ENCODE peak calls at places on chromosomes 2 and 18, in five cellular contexts. Q is astrocyte; T is thyroid gland; D is A549; E is CD8-positive, alpha-beta T cell. R is an unnamed sample. For H3K4me1, the result is how much of the 10 kb centered on the place peaks cover.

GRCh38 chr18:2448565-2449151 is 122.6 kb downstream of the METTL4 start:
- DNase-seq in E (no peak), D (no peak), T (no peak), Q (no peak), R (peak)

GRCh38 chr2:54348672-54349071 is 92.6 kb upstream of the TSPYL6 start:
- DNase-seq in Q (peak), E (no peak), D (no peak), T (peak), R (no peak)

GRCh38 chr2:134455426-134455825 is 201.6 kb downstream of the MGAT5 start:
- DNase-seq in T (no peak), E (no peak), Q (no peak), D (no peak), R (no peak)

GRCh38 chr18:48804856-48805610 is 145.7 kb downstream of the SMAD7 start:
- DNase-seq in Q (no peak), T (no peak), D (no peak), E (peak), R (no peak)

GRCh38 chr2:180144311-180144813 is 137.3 kb upstream of the CWC22 start:
- DNase-seq in D (no peak), T (no peak), E (no peak), Q (no peak), R (no peak)

GRCh38 chr2:181241366-181241765 is 215.8 kb upstream of the ITGA4 start:
- DNase-seq in T (no peak), E (no peak), D (no peak), Q (no peak), R (no peak)

GRCh38 chr2:219429958-219430586 is 4.6 kb upstream of the SPEG start:
- DNase-seq in D (no peak), E (no peak), Q (no peak), T (no peak), R (no peak)

GRCh38 chr2:115083216-115083615 is 640.8 kb downstream of the DPP10 start:
- DNase-seq in Q (no peak), D (no peak), T (no peak), E (no peak), R (no peak)

GRCh38 chr18:35121531-35121930 is 80.3 kb downstream of the MAPRE2 start:
- DNase-seq in Q (no peak), D (no peak), E (no peak), T (no peak), R (no peak)

GRCh38 chr2:239443666-239444567 is 43.1 kb upstream of the HDAC4 start:
- DNase-seq in T (no peak), Q (peak), D (peak), E (no peak), R (no peak)

GRCh38 chr2:23496456-23496855 is 111.5 kb downstream of the KLHL29 start:
- DNase-seq in T (no peak), D (no peak), Q (no peak), E (no peak), R (no peak)

GRCh38 chr2:229261599-229261998 is 9.5 kb downstream of the PID1 start:
- DNase-seq in T (no peak), D (no peak), E (no peak), Q (no peak), R (no peak)

GRCh38 chr18:29874519-29875098 is 1167.9 kb downstream of the DSC3 start:
- DNase-seq in T (peak), Q (peak), D (no peak), E (no peak), R (peak)

GRCh38 chr2:111106720-111107119 is 14.0 kb upstream of the BCL2L11 start:
- DNase-seq in D (no peak), T (no peak), E (no peak), Q (no peak), R (no peak)

GRCh38 chr2:184031402-184032147 is 566.8 kb upstream of the ZNF804A start:
- DNase-seq in D (no peak), T (no peak), E (no peak), Q (no peak), R (no peak)

GRCh38 chr2:231410293-231411004 is 14.9 kb downstream of the B3GNT7 start:
- DNase-seq in D (no peak), Q (no peak), E (no peak), T (no peak), R (no peak)

GRCh38 chr18:79590191-79591039 is 89.2 kb upstream of the CTDP1 start:
- DNase-seq in T (no peak), D (no peak), E (no peak), Q (no peak), R (no peak)

GRCh38 chr2:37283207-37283606 is 41.4 kb downstream of the PRKD3 start:
- DNase-seq in Q (peak), T (no peak), E (no peak), D (no peak), R (peak)

GRCh38 chr2:146458585-146458984 is 1386.2 kb upstream of the ACVR2A start:
- DNase-seq in E (no peak), T (no peak), D (no peak), Q (no peak), R (no peak)

GRCh38 chr2:172927381-172928357 is 148.0 kb upstream of the MAP3K20 start:
- DNase-seq in D (no peak), E (no peak), Q (peak), T (peak), R (peak)

GRCh38 chr2:15557947-15558346 is 3.2 kb downstream of the NBAS start:
- DNase-seq in Q (no peak), D (no peak), T (no peak), E (no peak), R (no peak)

GRCh38 chr2:207375207-207375875 is 154.4 kb upstream of the CREB1 start:
- DNase-seq in E (no peak), D (no peak), T (no peak), Q (no peak), R (no peak)

GRCh38 chr2:214695789-214696188 is 113.7 kb downstream of the BARD1 start:
- DNase-seq in T (no peak), Q (no peak), D (no peak), E (no peak), R (no peak)

GRCh38 chr2:69815717-69816116 is 13.7 kb upstream of the GMCL1 start:
- DNase-seq in D (no peak), T (no peak), Q (no peak), E (no peak), R (no peak)

GRCh38 chr18:58314284-58314683 is 270.3 kb downstream of the NEDD4L start:
- DNase-seq in D (no peak), E (no peak), Q (peak), T (peak), R (peak)

GRCh38 chr2:42788882-42789281 is 3.5 kb downstream of the HAAO start:
- DNase-seq in T (no peak), Q (no peak), D (no peak), E (no peak), R (no peak)

GRCh38 chr2:154724194-154724797 is 25.8 kb downstream of the KCNJ3 start:
- DNase-seq in D (no peak), T (no peak), E (no peak), Q (no peak), R (no peak)

GRCh38 chr18:75945534-75945933 is 518.0 kb upstream of the SMIM21 start:
- DNase-seq in Q (no peak), E (no peak), T (no peak), D (no peak), R (no peak)

GRCh38 chr2:234488913-234489451 is 7.9 kb downstream of the ARL4C start:
- DNase-seq in D (no peak), Q (no peak), E (peak), T (no peak), R (no peak)

GRCh38 chr2:38230756-38231155 is 146.3 kb downstream of the ATL2 start:
- DNase-seq in E (no peak), Q (no peak), D (no peak), T (no peak), R (no peak)

GRCh38 chr2:232349946-232350635 is 28.5 kb upstream of the ALPP start:
- DNase-seq in D (no peak), Q (no peak), E (no peak), T (no peak), R (no peak)

GRCh38 chr2:233120459-233120858 is 60.3 kb downstream of the INPP5D start:
- DNase-seq in E (no peak), Q (no peak), D (no peak), T (no peak), R (no peak)

GRCh38 chr18:53906681-53907080 is 317.8 kb downstream of the MBD2 start:
- DNase-seq in E (no peak), Q (peak), D (no peak), T (no peak), R (peak)

GRCh38 chr2:172120118-172120517 is 17.4 kb upstream of the DLX2 start:
- DNase-seq in Q (no peak), D (no peak), T (no peak), E (no peak), R (no peak)

GRCh38 chr2:96838345-96839287 is 5.2 kb downstream of the ANKRD23 start:
- DNase-seq in Q (no peak), E (no peak), D (no peak), T (no peak), R (no peak)
- H3K4me1 ChIP-seq in Q (under half), E (under half), D (under half), T (under half), R (under half)

GRCh38 chr2:218226903-218227302 is 9.9 kb downstream of the ARPC2 start:
- DNase-seq in E (no peak), D (no peak), Q (no peak), T (no peak), R (no peak)
- H3K4me1 ChIP-seq in E (half or more), D (under half), Q (under half), T (under half), R (under half)

GRCh38 chr2:218281449-218281848 is 10.9 kb downstream of the TMBIM1 start:
- DNase-seq in E (no peak), D (no peak), Q (no peak), T (peak), R (no peak)
- H3K4me1 ChIP-seq in E (under half), D (under half), Q (under half), T (half or more), R (half or more)

GRCh38 chr18:62318613-62319012 is 6.5 kb upstream of the TNFRSF11A start:
- DNase-seq in D (no peak), E (no peak), Q (no peak), T (no peak), R (no peak)
- H3K4me1 ChIP-seq in D (under half), E (under half), Q (under half), T (under half), R (under half)

GRCh38 chr2:101560780-101561315 is 85.9 kb upstream of the RFX8 start:
- DNase-seq in D (no peak), T (no peak), E (no peak), Q (no peak), R (no peak)
- H3K4me1 ChIP-seq in D (under half), T (under half), E (under half), Q (under half), R (under half)

GRCh38 chr2:40281021-40281940 is 170.6 kb downstream of the SLC8A1 start:
- DNase-seq in E (no peak), T (peak), D (no peak), Q (peak), R (peak)

GRCh38 chr2:40282428-40282827 is 169.5 kb downstream of the SLC8A1 start:
- DNase-seq in T (no peak), E (no peak), D (no peak), Q (no peak), R (no peak)

GRCh38 chr2:40279479-40279878 is 172.4 kb downstream of the SLC8A1 start:
- DNase-seq in T (no peak), D (no peak), E (no peak), Q (no peak), R (no peak)

GRCh38 chr2:40276076-40276475 is 175.8 kb downstream of the SLC8A1 start:
- DNase-seq in D (no peak), Q (no peak), E (no peak), T (no peak), R (no peak)

GRCh38 chr2:40279001-40279400 is 172.9 kb downstream of the SLC8A1 start:
- DNase-seq in E (no peak), D (no peak), T (no peak), Q (no peak), R (peak)
- H3K4me1 ChIP-seq in E (under half), D (under half), T (under half), Q (under half), R (half or more)

R was measured in adipocyte.